ENCODE peak calls at places on chromosomes 12 and 14, in four cellular contexts. K is heart left ventricle, Q is neural progenitor cell, J is cardiac muscle cell. A is an unnamed sample.
A peak's percentile ranks its signal among the peaks of the same experiment; 100 is the strongest.

GRCh38 chr14:104665092-104665662 is 24.2 kb upstream of the INF2 start:
- DNase-seq in K (no peak), Q (no peak), J (peak; percentile 40), A (no peak)

GRCh38 chr12:24993756-24994155 is 44.9 kb upstream of the BCAT1 start:
- DNase-seq in K (no peak), Q (peak; percentile 57), J (no peak), A (no peak)

GRCh38 chr12:131085125-131085815 is 131.6 kb downstream of the ADGRD1 start:
- DNase-seq in K (peak; percentile 53), Q (no peak), J (no peak), A (peak; percentile 4)

GRCh38 chr12:52010152-52010622 is 3.4 kb downstream of the TAMALIN start:
- DNase-seq in K (peak; percentile 89), Q (peak; percentile 96), J (peak; percentile 98), A (no peak)

GRCh38 chr14:36835145-36835544 is 173.5 kb downstream of the PAX9 start:
- DNase-seq in K (no peak), Q (peak; percentile 30), J (no peak), A (no peak)

GRCh38 chr12:96989916-96990315 is 82.9 kb downstream of the NEDD1 start:
- DNase-seq in K (no peak), Q (peak; percentile 80), J (peak; percentile 6), A (no peak)

GRCh38 chr12:68349921-68350606 is 17.9 kb upstream of the MDM1 start:
- DNase-seq in K (no peak), Q (no peak), J (no peak), A (no peak)

GRCh38 chr12:131855521-131856142 is 27.4 kb downstream of the MMP17 start:
- DNase-seq in K (peak; percentile 39), Q (no peak), J (no peak), A (no peak)

GRCh38 chr14:29930283-29930682 is 2.6 kb upstream of the PRKD1 start:
- DNase-seq in K (no peak), Q (no peak), J (peak; percentile 69), A (no peak)

GRCh38 chr12:106245767-106246166 is 2.1 kb downstream of the CKAP4 start:
- DNase-seq in K (no peak), Q (no peak), J (peak; percentile 88), A (no peak)

GRCh38 chr12:77751939-77752338 is 78.8 kb upstream of the NAV3 start:
- DNase-seq in K (no peak), Q (no peak), J (peak; percentile 85), A (no peak)

GRCh38 chr12:88889326-88890110 is 309.2 kb upstream of the KITLG start:
- DNase-seq in K (no peak), Q (no peak), J (peak; percentile 65), A (no peak)

GRCh38 chr14:87643005-87643404 is 350.0 kb downstream of the GALC start:
- DNase-seq in K (no peak), Q (no peak), J (no peak), A (no peak)

GRCh38 chr12:22100952-22101748 is 55.1 kb downstream of the CMAS start:
- DNase-seq in K (no peak), Q (peak; percentile 63), J (peak; percentile 83), A (no peak)

GRCh38 chr14:77830692-77831091 is 30.8 kb downstream of the ADCK1 start:
- DNase-seq in K (no peak), Q (no peak), J (no peak), A (no peak)

GRCh38 chr14:104098272-104099095 is 13.0 kb downstream of the ASPG start:
- DNase-seq in K (peak; percentile 49), Q (no peak), J (no peak), A (no peak)

GRCh38 chr14:91891721-91892220 is 24.4 kb upstream of the TC2N start:
- DNase-seq in K (no peak), Q (no peak), J (peak; percentile 54), A (no peak)

GRCh38 chr14:36666416-36667206 is 5.0 kb downstream of the PAX9 start:
- DNase-seq in K (no peak), Q (peak; percentile 75), J (no peak), A (no peak)

DNA sequence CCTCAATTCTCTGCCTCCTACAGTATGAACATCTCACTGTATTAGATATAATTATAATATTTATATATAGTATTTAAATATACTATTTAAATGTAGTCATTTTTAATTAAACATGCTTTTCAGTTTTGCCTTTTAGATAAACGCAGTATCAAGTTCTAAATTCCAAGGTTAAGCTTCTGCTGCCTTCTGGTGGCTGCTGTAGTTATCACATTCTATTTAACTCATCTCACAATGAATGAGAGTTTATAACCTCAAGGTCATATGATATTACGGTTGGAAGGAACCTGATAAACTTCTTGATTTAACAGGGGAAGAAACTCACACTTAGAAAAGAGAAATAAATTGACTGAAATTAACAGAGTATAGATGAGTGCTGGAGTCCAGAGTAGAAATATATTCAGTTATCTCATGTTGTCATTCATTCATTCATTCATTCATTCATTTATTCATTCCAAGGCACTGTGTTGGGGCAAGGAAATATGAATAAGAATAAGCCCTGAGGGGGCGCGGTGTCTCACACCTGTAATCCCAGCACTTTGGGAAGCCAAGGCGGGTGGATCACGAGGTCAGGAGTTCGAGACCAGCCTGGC is 31.9 kb downstream of the GUCY2C start:
- DNase-seq in K (no peak), Q (no peak), J (peak; percentile 61), A (no peak)
- TF ChIP-seq CTCF in K (peak; percentile 77), Q (peak; percentile 47), J (peak; percentile 62), A (no peak)

GRCh38 chr12:128798543-128799341 is 25.0 kb downstream of the SLC15A4 start:
- DNase-seq in K (no peak), Q (no peak), J (no peak), A (no peak)
- TF ChIP-seq CTCF in K (no peak), Q (peak; percentile 35), J (peak; percentile 10), A (no peak)

DNA sequence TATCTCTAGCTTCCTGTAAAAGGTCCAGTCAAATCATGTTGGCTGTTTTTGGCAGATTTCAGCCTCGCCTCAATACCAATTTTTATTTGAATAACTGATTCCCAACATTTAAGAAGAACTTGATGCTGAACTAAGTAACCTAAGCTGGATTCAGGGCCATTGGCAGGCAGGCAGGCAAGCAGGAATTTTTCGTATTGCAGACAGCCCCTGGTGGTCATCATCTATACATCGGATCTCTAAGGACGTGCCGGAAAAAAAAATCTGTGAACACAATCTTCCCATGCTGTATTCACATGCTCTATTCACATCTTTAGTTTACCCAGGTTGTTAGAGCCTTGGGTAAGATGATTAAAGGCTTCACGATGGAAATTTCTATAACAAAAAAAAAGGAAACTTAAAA is 7.0 kb downstream of the VCPKMT start:
- DNase-seq in K (no peak), Q (no peak), J (peak; percentile 40), A (no peak)
- TF ChIP-seq CTCF in K (no peak), Q (peak; percentile 32), J (peak; percentile 41), A (no peak)

DNA sequence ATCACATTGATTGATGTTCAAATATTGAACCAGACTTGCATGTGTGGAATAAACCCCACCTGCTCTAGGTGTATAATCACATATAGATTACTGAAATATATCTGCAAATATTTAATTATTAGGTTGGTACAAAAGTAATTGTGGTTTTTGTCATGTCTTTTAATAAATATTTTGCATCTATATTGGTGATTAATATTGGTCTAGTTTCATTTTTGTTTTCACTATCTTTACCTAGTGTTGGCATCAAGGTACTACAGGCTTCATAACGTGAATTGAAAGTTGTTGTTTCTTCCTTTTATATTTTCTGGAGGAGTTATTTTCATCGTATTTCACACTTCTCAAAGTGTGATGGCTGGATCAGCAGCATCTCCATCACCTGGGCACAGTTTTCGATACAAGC is 740.0 kb upstream of the TMEM132C start:
- DNase-seq in K (no peak), Q (no peak), J (no peak), A (no peak)
- TF ChIP-seq CTCF in K (no peak), Q (peak; percentile 12), J (no peak), A (no peak)

GRCh38 chr14:97298331-97298730 is 501.1 kb downstream of the VRK1 start:
- DNase-seq in K (no peak), Q (peak; percentile 30), J (no peak), A (no peak)
- TF ChIP-seq CTCF in K (no peak), Q (peak; percentile 61), J (no peak), A (no peak)

DNA sequence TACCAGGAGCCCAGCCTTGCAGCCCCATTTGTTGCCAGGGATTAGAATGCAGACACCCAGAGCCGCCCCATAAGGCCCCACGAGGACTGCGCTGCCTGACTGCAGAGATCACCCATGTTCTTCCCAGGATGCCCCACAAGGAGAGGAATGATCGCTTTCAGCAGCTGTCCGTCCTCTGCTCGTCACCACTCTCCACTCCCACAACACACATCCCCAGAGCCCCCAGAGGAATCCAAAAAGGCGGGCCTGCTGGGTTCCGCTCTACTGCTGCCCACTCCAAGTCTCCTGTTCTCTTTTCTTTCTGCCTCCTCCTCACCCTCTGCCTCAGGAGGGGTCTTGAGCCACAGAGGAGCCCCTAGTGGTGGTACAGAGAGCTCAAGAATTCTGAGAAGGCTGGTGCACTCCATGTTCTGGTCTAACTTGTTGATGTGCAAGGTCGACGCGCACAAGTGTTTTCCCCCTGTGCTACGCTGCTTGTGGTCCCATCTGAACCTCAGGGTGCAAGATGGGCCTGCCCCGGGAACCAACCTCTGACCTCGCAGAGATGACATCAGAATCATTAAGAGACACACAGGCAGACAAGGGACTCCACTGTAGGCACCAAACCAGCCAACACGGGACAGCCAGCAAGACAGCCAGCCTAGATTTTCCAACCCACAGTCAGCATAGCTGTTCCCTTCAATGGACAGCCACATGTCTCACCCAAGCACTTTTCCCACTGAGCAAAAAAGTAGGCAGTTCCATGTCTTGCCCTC is 30.0 kb downstream of the PXN start:
- DNase-seq in K (peak; percentile 54), Q (peak; percentile 55), J (no peak), A (no peak)
- TF ChIP-seq CTCF in K (peak; percentile 15), Q (peak; percentile 58), J (peak; percentile 43), A (no peak)

DNA sequence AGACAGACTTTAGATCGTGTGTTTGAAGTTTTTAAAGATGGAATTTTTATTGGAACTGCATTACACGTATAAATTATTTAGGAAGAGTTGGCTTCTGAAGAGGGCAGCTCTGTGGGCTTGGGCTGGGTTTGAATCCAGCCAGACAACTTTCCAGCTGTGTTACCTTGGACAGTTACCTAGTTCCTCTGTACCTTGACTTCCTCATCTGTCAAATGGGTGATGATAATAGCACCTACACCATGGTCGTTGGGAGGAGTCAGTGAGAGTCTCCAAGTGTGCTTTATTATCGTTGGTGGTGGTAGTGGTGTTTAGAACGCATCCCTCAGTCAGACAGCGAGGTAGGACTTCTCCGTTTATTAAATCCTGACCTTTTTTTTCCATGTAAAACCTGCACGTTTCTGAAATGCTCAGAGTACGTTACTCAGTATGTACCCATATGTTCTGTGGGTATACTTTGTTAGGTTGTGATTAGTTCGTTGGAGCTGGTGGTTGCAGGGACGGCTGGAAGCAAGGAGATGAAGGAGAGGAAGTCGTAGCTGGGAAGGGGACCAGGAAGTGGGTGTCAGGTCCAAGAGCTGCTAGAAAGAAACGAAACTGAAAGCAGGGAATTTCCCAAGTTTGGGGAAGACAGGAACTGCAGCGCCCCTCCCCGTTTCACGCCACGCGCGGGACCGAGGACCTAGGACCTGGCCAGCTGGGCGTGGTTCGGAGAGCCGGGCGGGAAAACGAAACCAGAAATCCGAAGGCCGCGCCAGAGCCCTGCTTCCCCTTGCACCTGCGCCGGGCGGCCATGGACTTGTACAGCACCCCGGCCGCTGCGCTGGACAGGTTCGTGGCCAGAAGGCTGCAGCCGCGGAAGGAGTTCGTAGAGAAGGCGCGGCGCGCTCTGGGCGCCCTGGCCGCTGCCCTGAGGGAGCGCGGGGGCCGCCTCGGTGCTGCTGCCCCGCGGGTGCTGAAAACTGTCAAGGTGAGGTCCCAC is at the start of gene OAS3:
- DNase-seq in K (peak; percentile 93), Q (peak; percentile 49), J (peak; percentile 89), A (peak; percentile 55)
- TF ChIP-seq CTCF in K (no peak), Q (no peak), J (no peak), A (no peak)

A was measured in activated B cell treated with CpG ODN at 0.5 μM for 24 hours.